ENCODE peak calls at places on chromosomes 5 and 9, in ten cellular contexts. N is psoas muscle; X is neural progenitor cell; R is dorsolateral prefrontal cortex; H is tibial nerve; T is HCT116; S is AG04450; V is SJSA1; Q is aorta; L is CD8-positive, alpha-beta memory T cell. F is an unnamed sample.

GRCh38 chr9:128286435-128286834 is 10.4 kb downstream of the SWI5 start:
- DNase-seq in R (peak; percentile 82), X (no peak), V (no peak), L (no peak), Q (no peak), S (no peak), N (no peak), H (no peak), T (no peak), F (peak; percentile 64)

GRCh38 chr9:113899205-113899604 is 23.1 kb downstream of the ZNF618 start:
- DNase-seq in L (no peak), X (no peak), H (no peak), S (no peak), N (no peak), R (no peak), T (no peak), V (no peak), Q (no peak), F (no peak)

GRCh38 chr9:13358128-13358527 is 78.6 kb upstream of the MPDZ start:
- DNase-seq in V (peak; percentile 82), X (no peak), L (no peak), H (no peak), T (no peak), S (peak; percentile 68), R (no peak), N (no peak), Q (no peak), F (peak; percentile 80)

GRCh38 chr5:28737682-28738081 is 1699.3 kb upstream of the CDH9 start:
- DNase-seq in V (no peak), L (no peak), H (no peak), R (no peak), S (no peak), N (no peak), X (no peak), T (no peak), Q (no peak), F (no peak)

GRCh38 chr9:136328622-136329041 is 1.3 kb downstream of the GPSM1 start:
- DNase-seq in R (no peak), X (peak; percentile 81), H (no peak), S (no peak), L (no peak), Q (no peak), N (no peak), V (peak; percentile 45), T (no peak), F (peak; percentile 60)

GRCh38 chr9:73264636-73265035 is 113.0 kb downstream of the ANXA1 start:
- DNase-seq in X (no peak), V (no peak), S (no peak), N (no peak), L (no peak), R (no peak), H (no peak), Q (no peak), T (no peak), F (no peak)

GRCh38 chr5:161934486-161934885 is 86.6 kb downstream of the GABRA1 start:
- DNase-seq in S (no peak), X (no peak), Q (no peak), V (no peak), N (no peak), T (no peak), L (no peak), R (no peak), H (no peak), F (no peak)

GRCh38 chr9:131667576-131667975 is 72.3 kb downstream of the RAPGEF1 start:
- DNase-seq in R (no peak), L (peak; percentile 77), X (no peak), H (no peak), T (no peak), N (no peak), V (no peak), S (no peak), Q (no peak), F (no peak)

GRCh38 chr5:1281038-1281882 is 13.6 kb downstream of the TERT start:
- DNase-seq in R (no peak), N (no peak), H (no peak), V (no peak), Q (peak; percentile 20), T (no peak), S (no peak), L (no peak), X (no peak), F (no peak)

GRCh38 chr9:91883503-91883902 is 66.5 kb downstream of the ROR2 start:
- DNase-seq in H (no peak), R (no peak), Q (no peak), L (no peak), N (no peak), S (no peak), X (no peak), V (no peak), T (no peak), F (no peak)

GRCh38 chr5:56350595-56351170 is 117.6 kb upstream of the ANKRD55 start:
- DNase-seq in H (no peak), L (no peak), N (peak; percentile 76), X (no peak), Q (peak; percentile 72), R (no peak), T (peak; percentile 80), S (peak; percentile 58), V (peak; percentile 96), F (peak; percentile 89)

GRCh38 chr5:81195334-81195929 is 37.7 kb upstream of the CKMT2 start:
- DNase-seq in V (no peak), R (no peak), L (no peak), N (no peak), T (no peak), Q (no peak), S (no peak), X (no peak), H (no peak), F (no peak)

GRCh38 chr5:131386779-131387178 is 122.9 kb downstream of the CDC42SE2 start:
- DNase-seq in V (no peak), L (no peak), Q (no peak), N (no peak), X (no peak), S (no peak), R (no peak), T (no peak), H (no peak), F (peak; percentile 30)
- H3K4me3 ChIP-seq in V (no peak overlapping the region), L (no peak overlapping the region), Q (no peak overlapping the region), N (no peak overlapping the region), X (no peak overlapping the region), S (no peak overlapping the region), R (no peak overlapping the region), T (no peak overlapping the region), H (no peak overlapping the region), F (no peak overlapping the region)

GRCh38 chr5:150642567-150642927 is 2.1 kb downstream of the SYNPO start:
- DNase-seq in L (no peak), S (peak; percentile 64), N (peak; percentile 77), R (no peak), Q (peak; percentile 90), T (peak; percentile 38), X (peak; percentile 12), V (peak; percentile 97), H (peak; percentile 76), F (peak; percentile 95)

GRCh38 chr5:150639751-150640150 is 709 bp upstream of the SYNPO start:
- DNase-seq in R (no peak), T (no peak), S (no peak), N (no peak), X (no peak), H (no peak), V (no peak), Q (no peak), L (no peak), F (no peak)

GRCh38 chr5:150640311-150641005 is at the start of gene SYNPO:
- DNase-seq in Q (peak; percentile 85), S (peak; percentile 80), N (peak; percentile 81), H (peak; percentile 53), R (peak; percentile 79), T (no peak), X (no peak), V (peak; percentile 85), L (no peak), F (peak; percentile 99)

GRCh38 chr5:150641826-150642566 is 1.5 kb downstream of the SYNPO start:
- DNase-seq in H (no peak), V (no peak), Q (no peak), N (no peak), L (no peak), X (peak; percentile 0), R (no peak), S (no peak), T (no peak), F (no peak)

GRCh38 chr5:150641006-150641570 is 628 bp downstream of the SYNPO start:
- DNase-seq in R (no peak), N (peak; percentile 66), H (no peak), Q (peak; percentile 84), T (no peak), L (no peak), V (no peak), S (no peak), X (peak; percentile 0), F (peak; percentile 97)
- H3K4me3 ChIP-seq in R (peak overlapping the region; percentile 57), N (peak overlapping the region; percentile 49), H (peak overlapping the region; percentile 32), Q (no peak overlapping the region), T (no peak overlapping the region), L (no peak overlapping the region), V (peak overlapping the region; percentile 33), S (peak overlapping the region; percentile 74), X (no peak overlapping the region), F (peak overlapping the region; percentile 60)

DNA sequence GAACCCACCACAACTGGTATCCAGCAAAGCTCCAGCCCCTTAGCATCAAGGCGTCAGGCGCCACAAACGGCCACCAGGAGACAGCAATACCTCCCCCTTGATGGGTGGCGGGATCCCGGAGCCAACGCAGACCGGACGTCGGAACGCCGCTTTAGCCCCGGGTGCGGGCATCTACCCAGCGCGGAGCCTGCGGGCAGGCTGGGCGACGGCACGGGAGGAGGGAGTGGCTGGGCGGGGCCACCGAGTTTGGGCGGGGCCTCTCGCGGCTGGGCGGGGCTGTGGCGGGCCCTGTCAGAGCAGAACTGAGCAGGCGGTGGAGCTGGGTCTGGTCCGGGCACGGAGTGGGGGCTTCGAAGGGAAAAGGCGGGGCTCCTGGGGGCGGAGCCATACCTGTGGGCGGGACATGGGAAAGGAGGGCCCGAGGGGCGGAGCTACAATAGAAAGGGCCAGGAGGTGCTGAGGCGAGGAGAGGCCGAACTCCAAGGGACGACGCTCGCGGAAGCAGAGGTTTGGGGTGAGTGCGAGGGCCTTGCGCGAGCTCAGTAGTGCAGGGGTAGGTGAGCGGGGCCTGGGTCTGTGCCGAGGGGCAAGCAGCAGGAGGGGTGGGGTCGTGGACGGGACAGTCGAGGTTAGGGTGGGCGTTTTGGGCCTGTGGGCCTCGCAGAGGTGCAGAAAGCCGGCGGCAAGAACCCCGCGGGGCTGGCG is 40.2 kb upstream of the GARNL3 start:
- DNase-seq in V (peak; percentile 91), Q (peak; percentile 96), R (peak; percentile 95), H (peak; percentile 83), N (peak; percentile 91), L (peak; percentile 92), T (peak; percentile 85), X (peak; percentile 97), S (no peak), F (peak; percentile 80)
- H3K4me3 ChIP-seq in V (peak overlapping the region; percentile 45), Q (peak overlapping the region; percentile 23), R (peak overlapping the region; percentile 87), H (peak overlapping the region; percentile 73), N (peak overlapping the region; percentile 75), L (peak overlapping the region; percentile 63), T (peak overlapping the region; percentile 47), X (peak overlapping the region; percentile 42), S (peak overlapping the region; percentile 68), F (peak overlapping the region; percentile 58)

DNA sequence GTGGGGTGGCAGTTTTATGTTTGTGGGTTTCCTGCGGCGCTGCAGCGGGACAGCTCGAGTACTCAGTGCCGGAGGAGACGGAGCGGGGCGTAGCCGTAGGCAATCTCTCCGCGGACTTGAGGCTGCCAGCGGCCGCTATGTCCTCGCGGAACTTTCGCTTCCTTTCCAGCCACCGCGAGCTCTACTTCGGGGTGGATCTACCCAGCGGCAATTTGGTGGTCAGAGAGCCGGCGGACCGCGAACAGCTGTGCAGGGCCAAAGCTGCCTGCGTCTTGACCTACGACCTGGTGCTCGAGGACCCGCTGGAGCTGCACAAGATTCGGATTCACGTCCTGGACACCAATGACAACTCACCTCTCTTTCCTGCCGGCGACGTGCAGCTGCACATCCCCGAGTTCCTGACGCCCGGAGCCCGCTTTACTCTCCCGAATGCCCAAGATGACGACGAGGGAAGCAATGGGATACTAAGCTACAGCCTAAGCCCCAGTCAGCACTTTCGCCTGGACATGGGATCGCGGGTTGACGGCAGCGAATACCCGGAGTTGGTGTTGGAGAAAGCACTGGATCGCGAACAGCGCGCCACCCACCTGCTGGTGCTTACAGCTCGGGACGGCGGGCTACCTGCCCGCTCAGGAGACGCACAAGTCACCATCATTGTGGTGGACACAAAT is 939 bp downstream of the PCDHAC1 start:
- DNase-seq in V (no peak), X (peak; percentile 70), H (no peak), S (no peak), N (peak; percentile 19), L (no peak), T (no peak), R (peak; percentile 50), Q (peak; percentile 48), F (no peak)
- H3K4me3 ChIP-seq in V (no peak overlapping the region), X (peak overlapping the region; percentile 67), H (peak overlapping the region; percentile 46), S (peak overlapping the region; percentile 18), N (peak overlapping the region; percentile 59), L (no peak overlapping the region), T (peak overlapping the region; percentile 37), R (peak overlapping the region; percentile 59), Q (peak overlapping the region; percentile 18), F (peak overlapping the region; percentile 36)

F was measured in fibroblast of pulmonary artery.